ENCODE peak calls at places on chromosomes 11 and 22, in five cellular contexts. S is trophoblast cell, F is neuronal stem cell, N is H9, D is IMR-90. W is an unnamed sample.

GRCh38 chr22:31753634-31754471 is at the start of gene DEPDC5:
- DNase-seq in F (peak), D (peak), N (peak), S (peak), W (peak)

GRCh38 chr11:105202422-105202821 is 62.9 kb upstream of the CARD18 start:
- DNase-seq in F (no peak), D (no peak), S (no peak), N (no peak), W (peak)

GRCh38 chr22:17489101-17489500 is 74.2 kb upstream of the SLC25A18 start:
- DNase-seq in N (no peak), D (no peak), F (no peak), S (no peak), W (no peak)

GRCh38 chr11:69007978-69008381 is 5.1 kb downstream of the MRGPRF start:
- DNase-seq in N (peak), S (no peak), D (peak), F (no peak), W (peak)

GRCh38 chr11:74837191-74837590 is 88.5 kb downstream of the RNF169 start:
- DNase-seq in S (no peak), N (no peak), D (no peak), F (no peak), W (no peak)

GRCh38 chr11:76194872-76195668 is 11.2 kb downstream of the WNT11 start:
- DNase-seq in F (no peak), S (no peak), D (no peak), N (no peak), W (no peak)

GRCh38 chr11:46120711-46121327 is 435 bp downstream of the PHF21A start:
- DNase-seq in N (peak), S (peak), F (peak), D (peak), W (peak)

GRCh38 chr22:22691716-22692701 is 47.6 kb downstream of the GGTLC2 start:
- DNase-seq in F (no peak), S (peak), N (no peak), D (no peak), W (no peak)

GRCh38 chr11:2511421-2512369 is 66.9 kb downstream of the KCNQ1 start:
- DNase-seq in N (no peak), D (no peak), S (no peak), F (no peak), W (no peak)

GRCh38 chr11:35711173-35711910 is 48.8 kb downstream of the TRIM44 start:
- DNase-seq in S (peak), D (no peak), F (no peak), N (no peak), W (no peak)

GRCh38 chr11:68373189-68373809 is 60.9 kb downstream of the LRP5 start:
- DNase-seq in S (no peak), N (no peak), F (no peak), D (peak), W (peak)

GRCh38 chr11:121687961-121688566 is 235.3 kb upstream of the SORL1-AS1 start:
- DNase-seq in S (no peak), F (no peak), D (peak), N (peak), W (peak)

GRCh38 chr11:69080361-69080973 is 31.7 kb downstream of the TPCN2 start:
- DNase-seq in F (no peak), D (peak), S (no peak), N (no peak), W (peak)

GRCh38 chr11:44281151-44281550 is 28.8 kb downstream of the ALX4 start:
- DNase-seq in F (no peak), S (no peak), D (no peak), N (no peak), W (no peak)

GRCh38 chr11:71305451-71306125 is 53.2 kb upstream of the SHANK2 start:
- DNase-seq in N (peak), S (peak), D (no peak), F (no peak), W (peak)

GRCh38 chr11:28524098-28524497 is 415.9 kb downstream of the METTL15 start:
- DNase-seq in D (peak), N (no peak), F (no peak), S (peak), W (no peak)

GRCh38 chr11:64745219-64745522 is 1.2 kb upstream of the RASGRP2 start:
- DNase-seq in D (no peak), F (no peak), S (no peak), N (no peak), W (no peak)
- H3K27ac ChIP-seq in D (no peak), F (no peak), S (no peak), N (no peak), W (no peak)

DNA sequence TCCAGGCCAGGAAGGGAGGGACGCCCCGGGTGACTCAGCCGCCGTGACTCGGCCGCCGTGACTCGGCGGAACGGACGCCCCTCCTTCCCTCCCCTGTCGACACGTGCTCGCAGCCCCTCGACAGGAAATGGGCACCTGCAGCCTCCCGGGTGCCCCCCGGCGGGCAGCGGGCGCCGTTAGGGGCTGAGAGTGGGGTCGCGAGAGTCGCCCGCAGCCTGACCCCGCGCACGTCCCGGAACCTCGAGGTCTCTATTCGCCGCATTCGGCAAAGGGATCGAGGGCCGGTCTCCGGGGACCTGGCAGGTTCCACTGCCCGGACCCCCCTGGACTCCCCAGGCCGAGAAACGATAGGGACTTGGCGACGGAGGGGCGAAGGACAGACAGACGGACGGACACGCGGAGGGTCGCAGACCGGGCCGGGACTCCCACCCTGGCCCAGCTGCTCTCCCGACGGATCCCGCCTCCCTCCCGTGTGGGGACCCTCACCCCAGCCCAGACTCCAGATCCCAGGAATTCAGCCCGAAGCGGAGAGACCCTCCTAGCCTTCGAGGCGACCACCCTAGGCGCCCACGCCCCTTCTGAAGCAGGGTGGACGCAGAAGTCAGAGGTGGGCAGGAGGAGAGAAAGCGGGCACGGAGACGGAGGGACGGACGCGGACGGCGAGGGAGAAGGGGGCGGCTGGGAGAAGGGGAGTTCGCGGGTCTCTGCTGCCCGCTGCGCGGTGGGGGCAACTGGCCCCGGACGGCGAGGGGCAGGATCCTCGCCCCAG is 648 bp downstream of the FOSL1 start:
- DNase-seq in N (peak), F (no peak), D (peak), S (peak), W (peak)
- H4K8ac ChIP-seq in N (no peak), F (no peak), D (peak), S (peak), W (peak)

GRCh38 chr22:48905206-48905975 is 922.3 kb downstream of the BRD1 start:
- DNase-seq in N (no peak), D (no peak), S (no peak), F (no peak), W (no peak)
- H4K91ac ChIP-seq in N (no peak), D (no peak), S (no peak), F (no peak), W (no peak)

DNA sequence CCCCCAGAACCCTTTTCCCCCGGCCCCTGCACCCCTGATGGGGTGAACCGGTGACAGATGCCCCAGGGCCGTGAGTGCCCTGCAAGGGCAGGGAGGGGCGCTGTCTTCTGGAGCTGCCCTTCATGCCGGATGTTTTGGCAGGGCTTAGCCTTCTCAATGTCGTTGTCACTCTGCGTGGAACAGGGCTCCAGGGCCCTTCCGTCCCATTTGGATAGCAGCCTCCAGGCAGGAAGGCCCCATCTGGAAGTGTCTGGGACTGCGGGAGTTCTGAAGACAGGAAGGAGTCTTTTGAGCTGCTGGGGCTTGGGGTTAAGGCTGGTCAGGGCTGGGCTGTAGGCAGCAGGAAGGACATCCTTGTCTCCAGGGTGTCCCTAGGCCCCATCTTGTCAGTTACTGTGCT is 4.6 kb downstream of the FRMD8 start:
- DNase-seq in D (peak), N (no peak), F (no peak), S (no peak), W (peak)
- H3K27ac ChIP-seq in D (peak), N (no peak), F (no peak), S (peak), W (peak)

GRCh38 chr11:8640305-8640932 is 42.0 kb downstream of the TRIM66 start:
- DNase-seq in N (peak), F (no peak), D (no peak), S (no peak), W (no peak)
- H4K8ac ChIP-seq in N (no peak), F (no peak), D (no peak), S (no peak), W (no peak)

GRCh38 chr11:57514538-57515331 is 767 bp downstream of the SLC43A1 start:
- DNase-seq in D (peak), N (peak), F (no peak), S (peak), W (peak)

GRCh38 chr11:57513911-57514537 is 1.5 kb downstream of the SLC43A1 start:
- DNase-seq in S (peak), N (peak), F (no peak), D (peak), W (peak)

GRCh38 chr11:57516061-57516443 is 550 bp upstream of the SLC43A1 start:
- DNase-seq in S (peak), N (no peak), F (no peak), D (no peak), W (no peak)

GRCh38 chr11:57513446-57513795 is 2.1 kb downstream of the SLC43A1 start:
- DNase-seq in F (no peak), D (no peak), S (no peak), N (no peak), W (no peak)

DNA sequence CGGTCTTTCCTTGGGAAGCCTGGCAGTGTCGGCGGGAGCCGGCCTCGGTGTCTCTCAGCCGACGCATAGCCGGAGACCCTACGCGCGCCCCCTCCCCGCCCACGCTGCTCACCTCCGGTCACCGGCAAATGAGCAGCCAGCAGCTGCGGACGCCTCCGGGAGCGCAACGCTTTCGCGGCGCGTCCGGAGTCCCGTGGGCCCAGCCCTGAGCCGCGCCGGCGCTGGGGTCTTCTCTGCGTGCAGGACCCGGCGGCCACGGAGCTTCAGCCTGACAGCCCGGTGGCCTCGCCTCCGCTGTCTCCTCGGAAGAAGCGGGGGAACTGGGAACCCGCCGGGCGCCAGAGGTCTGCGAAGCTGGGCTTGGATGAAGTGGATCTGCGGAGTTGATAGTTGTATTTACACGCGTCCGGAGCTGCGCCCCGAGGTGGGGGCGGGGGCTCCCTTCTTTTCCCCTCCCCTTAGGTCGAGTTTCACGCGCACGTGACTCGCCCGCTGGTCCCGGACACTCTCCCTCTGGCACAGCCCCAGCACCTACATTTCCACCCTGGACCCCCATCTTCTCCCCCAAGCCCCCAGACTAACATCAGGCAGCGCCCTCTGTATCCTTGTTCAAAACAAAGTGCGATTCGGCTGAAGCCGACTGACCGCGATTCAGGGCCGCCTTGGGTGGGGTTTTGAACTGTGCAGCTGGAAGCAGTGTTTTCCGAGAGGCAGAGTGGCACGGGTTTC is at the start of gene SLC43A1:
- DNase-seq in D (peak), S (peak), N (peak), F (no peak), W (peak)
- H4K91ac ChIP-seq in D (peak), S (no peak), N (no peak), F (no peak), W (peak)

GRCh38 chr22:41893591-41894375 is 21.1 kb downstream of the SHISA8 start:
- DNase-seq in N (no peak), F (no peak), D (no peak), S (no peak), W (no peak)
- H3K27ac ChIP-seq in N (no peak), F (no peak), D (no peak), S (no peak), W (no peak)

GRCh38 chr22:49761836-49762235 is 65.8 kb downstream of the BRD1 start:
- DNase-seq in S (no peak), D (no peak), F (no peak), N (no peak), W (no peak)
- H4K8ac ChIP-seq in S (no peak), D (no peak), F (no peak), N (no peak), W (no peak)

GRCh38 chr22:50307891-50308596 is 598 bp upstream of the PLXNB2 start:
- DNase-seq in D (no peak), F (no peak), N (no peak), S (no peak), W (no peak)
- H4K91ac ChIP-seq in D (peak), F (peak), N (no peak), S (peak), W (peak)

W was measured in mesenchymal stem cell.